ENCODE peak calls at places on chromosomes 11 and 22, in eight cellular contexts. D, W, T, I, P, U, V and C are unnamed samples.

GRCh38 chr11:93710239-93710638 is 31.1 kb downstream of the TAF1D start:
- DNase-seq in U (no peak), I (no peak), T (no peak), P (no peak), V (no peak), D (no peak), W (no peak), C (no peak)

GRCh38 chr22:22219140-22219996 is 25.2 kb upstream of the VPREB1 start:
- DNase-seq in V (no peak), T (no peak), D (no peak), U (no peak), I (no peak), W (no peak), P (no peak), C (no peak)

GRCh38 chr11:8374716-8375115 is 111.0 kb upstream of the LMO1 start:
- DNase-seq in U (no peak), I (no peak), V (no peak), W (no peak), P (no peak), T (no peak), D (no peak), C (no peak)

GRCh38 chr11:117774553-117774952 is 22.5 kb downstream of the DSCAML1 start:
- DNase-seq in T (no peak), P (no peak), I (no peak), U (no peak), D (no peak), V (no peak), W (no peak), C (no peak)

GRCh38 chr11:34792814-34793241 is 123.4 kb downstream of the APIP start:
- DNase-seq in T (no peak), D (peak; percentile 57), I (no peak), V (no peak), U (no peak), P (no peak), W (no peak), C (peak; percentile 29)

GRCh38 chr11:69417211-69418085 is 64.0 kb upstream of the LINC01488 start:
- DNase-seq in V (no peak), I (no peak), T (no peak), W (no peak), P (no peak), D (no peak), U (no peak), C (no peak)

GRCh38 chr11:86904001-86904400 is 51.2 kb downstream of the FZD4 start:
- DNase-seq in D (no peak), W (no peak), U (no peak), I (no peak), T (no peak), V (no peak), P (no peak), C (no peak)

GRCh38 chr22:29306175-29306829 is at the start of gene GAS2L1:
- DNase-seq in I (peak; percentile 73), W (peak; percentile 69), V (peak; percentile 81), P (no peak), T (peak; percentile 85), D (peak; percentile 83), U (no peak), C (peak; percentile 91)

GRCh38 chr11:8035225-8035846 is 45.7 kb upstream of the TUB start:
- DNase-seq in P (no peak), U (no peak), I (no peak), D (peak; percentile 58), T (no peak), V (no peak), W (no peak), C (no peak)

GRCh38 chr11:47569646-47570045 is 4.2 kb downstream of the PTPMT1 start:
- DNase-seq in I (no peak), W (no peak), V (no peak), D (no peak), U (no peak), P (no peak), T (no peak), C (no peak)